ENCODE peak calls at places on chromosomes 6 and 20, in six cellular contexts. M is NCI-H1105, P is HFFc6, L is IMR-90, S is iPS DF 6.9, O is RWPE1. T is an unnamed sample.

GRCh38 chr6:98832282-98833100 is 1.9 kb upstream of the POU3F2 start:
- DNase-seq in M (peak; percentile 37), L (peak; percentile 74), O (peak; percentile 58), S (no peak), P (peak; percentile 76), T (peak; percentile 34)

GRCh38 chr20:38012332-38012731 is 20.9 kb downstream of the TTI1 start:
- DNase-seq in S (no peak), L (no peak), O (no peak), M (no peak), P (no peak), T (no peak)

GRCh38 chr6:72219536-72219935 is 333.2 kb downstream of the RIMS1 start:
- DNase-seq in M (no peak), S (no peak), L (peak; percentile 23), O (no peak), P (no peak), T (no peak)

GRCh38 chr6:43667245-43668150 is 20.1 kb downstream of the MRPS18A start:
- DNase-seq in S (no peak), O (peak; percentile 74), M (peak; percentile 59), L (peak; percentile 60), P (peak; percentile 23), T (peak; percentile 63)

GRCh38 chr6:55069132-55069781 is 105.1 kb upstream of the HCRTR2 start:
- DNase-seq in M (peak; percentile 1), S (peak; percentile 31), P (peak; percentile 53), L (peak; percentile 66), O (peak; percentile 35), T (peak; percentile 18)

GRCh38 chr20:35561268-35561667 is 19.4 kb downstream of the ERGIC3 start:
- DNase-seq in P (peak; percentile 76), S (no peak), O (peak; percentile 58), M (peak; percentile 77), L (peak; percentile 59), T (peak; percentile 49)

GRCh38 chr20:56628873-56629463 is at the start of gene TFAP2C:
- DNase-seq in M (peak; percentile 34), S (no peak), O (peak; percentile 98), L (no peak), P (peak; percentile 54), T (peak; percentile 29)

GRCh38 chr20:63979549-63980316 is at the start of gene SAMD10:
- DNase-seq in M (peak; percentile 52), P (no peak), S (no peak), O (no peak), L (peak; percentile 53), T (no peak)

GRCh38 chr6:1322725-1323219 is 10.9 kb downstream of the FOXQ1 start:
- DNase-seq in O (no peak), S (no peak), P (no peak), M (no peak), L (peak; percentile 44), T (no peak)

GRCh38 chr20:2839732-2840137 is 720 bp downstream of the PCED1A start:
- DNase-seq in M (no peak), P (no peak), O (no peak), L (no peak), S (no peak), T (no peak)

GRCh38 chr6:168305091-168305749 is 14.4 kb downstream of the DACT2 start:
- DNase-seq in S (no peak), P (no peak), M (no peak), L (no peak), O (no peak), T (no peak)

GRCh38 chr6:85866373-85866740 is 223.7 kb upstream of the SYNCRIP start:
- DNase-seq in L (peak; percentile 36), M (no peak), O (no peak), P (no peak), S (no peak), T (no peak)

GRCh38 chr6:125058562-125058961 is 95.0 kb upstream of the TPD52L1 start:
- DNase-seq in S (no peak), M (no peak), O (no peak), L (no peak), P (no peak), T (no peak)

GRCh38 chr6:109609737-109610136 is 81.3 kb downstream of the AK9 start:
- DNase-seq in O (no peak), S (no peak), P (no peak), L (no peak), M (no peak), T (no peak)

GRCh38 chr6:123838612-123839279 is 35.1 kb downstream of the NKAIN2 start:
- DNase-seq in P (no peak), S (no peak), O (no peak), L (no peak), M (peak; percentile 37), T (no peak)

GRCh38 chr6:35213824-35214756 is at the start of gene SCUBE3:
- DNase-seq in M (peak; percentile 56), S (peak; percentile 35), L (peak; percentile 42), P (peak; percentile 19), O (peak; percentile 41), T (peak; percentile 18)

GRCh38 chr6:44177691-44178423 is 19.2 kb downstream of the CAPN11 start:
- DNase-seq in S (no peak), O (peak; percentile 45), M (no peak), L (peak; percentile 56), P (peak; percentile 41), T (peak; percentile 86)

GRCh38 chr20:5608104-5608447 is 142.1 kb upstream of the SHLD1 start:
- DNase-seq in L (no peak), O (no peak), M (peak; percentile 76), P (no peak), S (no peak), T (no peak)

GRCh38 chr6:42250509-42250908 is 32.8 kb upstream of the MRPS10 start:
- DNase-seq in O (no peak), P (no peak), M (no peak), L (no peak), S (no peak), T (no peak)

GRCh38 chr20:51966296-51966971 is 164.1 kb upstream of the SALL4 start:
- DNase-seq in L (peak; percentile 63), O (peak; percentile 57), S (peak; percentile 93), P (peak; percentile 71), M (no peak), T (peak; percentile 76)

GRCh38 chr6:26408828-26409730 is 7.0 kb downstream of the BTN3A1 start:
- DNase-seq in S (no peak), O (no peak), M (no peak), P (no peak), L (no peak), T (no peak)

GRCh38 chr6:23027281-23027680 is 457.9 kb downstream of the HDGFL1 start:
- DNase-seq in O (no peak), L (no peak), S (no peak), P (no peak), M (peak; percentile 95), T (no peak)

GRCh38 chr20:54112221-54112884 is 42.0 kb upstream of the BCAS1 start:
- DNase-seq in P (no peak), L (no peak), M (no peak), O (no peak), S (no peak), T (no peak)

GRCh38 chr6:75794954-75795739 is 46.1 kb downstream of the MYO6 start:
- DNase-seq in M (no peak), P (no peak), S (no peak), L (peak; percentile 35), O (no peak), T (no peak)